ENCODE peak calls at places on chromosomes 7 and 10, in ten cellular contexts. B, L, A, J, F, G, P, Q, M and T are unnamed samples. For H3K4me1, the result is how much of the 10 kb centered on the place peaks cover.

GRCh38 chr10:132185601-132186487 is 904 bp upstream of the DPYSL4 start:
- DNase-seq in A (no peak), M (peak), Q (no peak), F (peak), B (no peak), P (peak), L (no peak), J (peak), G (peak), T (peak)

GRCh38 chr10:35331894-35332640 is 4.2 kb upstream of the CCNY start:
- DNase-seq in L (no peak), B (no peak), J (no peak), Q (no peak), M (no peak), A (peak), G (no peak), P (no peak), F (no peak), T (no peak)

GRCh38 chr10:59628456-59628855 is 81.2 kb downstream of the SLC16A9 start:
- DNase-seq in B (no peak), M (no peak), P (no peak), Q (no peak), F (no peak), J (no peak), L (no peak), A (no peak), G (no peak), T (no peak)

GRCh38 chr10:133183646-133184378 is 23.8 kb downstream of the KNDC1 start:
- DNase-seq in M (no peak), B (no peak), G (no peak), L (no peak), J (no peak), F (no peak), Q (no peak), P (no peak), A (no peak), T (no peak)

GRCh38 chr10:4801405-4801804 is 24.6 kb upstream of the AKR1E2 start:
- DNase-seq in P (no peak), F (no peak), L (no peak), Q (no peak), B (no peak), G (no peak), A (no peak), J (no peak), M (no peak), T (no peak)

GRCh38 chr10:60661627-60662026 is 116.7 kb upstream of the CDK1 start:
- DNase-seq in L (no peak), P (no peak), G (no peak), F (no peak), Q (no peak), J (no peak), M (no peak), A (no peak), B (no peak), T (no peak)

GRCh38 chr10:120945801-120946302 is 94.7 kb downstream of the WDR11 start:
- DNase-seq in P (no peak), G (no peak), B (no peak), Q (no peak), J (no peak), A (peak), M (peak), F (no peak), L (peak), T (peak)

GRCh38 chr10:21873198-21873597 is 130.3 kb downstream of the DNAJC1 start:
- DNase-seq in J (no peak), F (no peak), A (no peak), P (no peak), L (no peak), G (no peak), B (no peak), M (no peak), Q (no peak), T (no peak)

GRCh38 chr7:105107458-105107857 is 93.5 kb downstream of the KMT2E start:
- DNase-seq in A (no peak), G (no peak), L (no peak), P (no peak), J (no peak), Q (no peak), F (no peak), M (no peak), B (no peak), T (no peak)

GRCh38 chr10:76547352-76547972 is 1090.1 kb downstream of the KCNMA1 start:
- DNase-seq in L (peak), A (peak), F (peak), G (peak), J (peak), B (peak), Q (no peak), M (peak), P (peak), T (peak)
- H3K4me3 ChIP-seq in L (no peak), A (no peak), F (no peak), G (no peak), J (no peak), B (no peak), Q (no peak), M (no peak), P (no peak), T (no peak)

DNA sequence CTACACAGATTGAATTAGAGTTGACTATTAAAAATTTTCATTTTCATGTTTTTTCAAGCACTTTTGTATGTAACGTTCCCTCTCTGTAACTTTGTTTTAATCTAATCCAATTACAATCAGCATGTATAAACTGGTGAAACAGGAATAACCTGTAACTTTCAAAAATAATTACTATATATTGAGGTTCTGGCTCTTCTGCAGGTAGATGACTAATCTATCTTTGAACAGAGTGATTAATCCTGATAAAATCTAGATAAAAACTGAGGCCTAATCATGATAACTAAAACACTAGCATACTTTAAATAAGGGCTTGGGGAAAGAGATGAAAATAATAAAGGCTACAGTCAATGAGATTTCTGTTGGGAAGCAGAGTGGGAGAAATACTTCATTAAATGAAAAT is 101.6 kb upstream of the KCND2 start:
- DNase-seq in M (no peak), P (no peak), Q (no peak), J (no peak), G (no peak), F (no peak), L (no peak), B (no peak), A (no peak), T (no peak)
- H3K4me1 ChIP-seq in M (under half), P (under half), Q (under half), J (under half), G (under half), F (under half), L (under half), B (under half), A (under half), T (under half)

GRCh38 chr10:98047009-98047741 is 16.8 kb upstream of the CRTAC1 start:
- DNase-seq in Q (no peak), J (no peak), F (no peak), M (no peak), A (no peak), L (no peak), B (no peak), G (peak), P (no peak), T (peak)
- TF ChIP-seq CTCF in Q (no peak), J (no peak), F (no peak), M (no peak), A (no peak), L (no peak), B (no peak), G (no peak), P (no peak), T (no peak)

DNA sequence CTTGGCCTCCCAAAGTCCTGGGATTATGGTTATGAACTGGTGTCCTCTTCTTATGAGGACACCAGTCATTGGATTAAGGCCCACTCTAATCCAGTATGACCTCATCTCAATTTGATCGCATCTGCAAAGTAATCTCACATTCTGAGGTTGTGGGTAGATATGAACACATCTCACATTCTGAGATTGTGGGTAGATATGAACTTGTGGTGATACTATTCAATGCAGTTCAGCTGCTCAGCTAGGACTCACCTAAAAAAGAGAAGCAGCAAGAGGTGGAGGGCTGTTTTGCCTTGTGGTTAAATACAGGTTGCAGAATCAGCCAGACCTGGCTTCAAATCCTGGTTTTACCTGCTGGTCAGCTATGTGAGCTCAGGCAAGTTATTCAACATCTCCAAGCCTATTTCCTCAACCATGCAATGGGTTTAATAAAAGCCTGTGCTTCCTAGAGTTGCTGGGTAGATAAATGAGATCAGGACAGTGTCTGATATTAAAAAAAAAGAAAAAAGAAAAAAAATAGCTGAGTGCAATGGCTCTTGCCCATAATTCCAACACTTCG is 8.5 kb upstream of the BAG3 start:
- DNase-seq in Q (no peak), M (no peak), F (no peak), J (no peak), L (no peak), B (no peak), A (no peak), P (no peak), G (no peak), T (no peak)
- H3K4me3 ChIP-seq in Q (no peak), M (no peak), F (no peak), J (no peak), L (no peak), B (no peak), A (no peak), P (no peak), G (no peak), T (no peak)

DNA sequence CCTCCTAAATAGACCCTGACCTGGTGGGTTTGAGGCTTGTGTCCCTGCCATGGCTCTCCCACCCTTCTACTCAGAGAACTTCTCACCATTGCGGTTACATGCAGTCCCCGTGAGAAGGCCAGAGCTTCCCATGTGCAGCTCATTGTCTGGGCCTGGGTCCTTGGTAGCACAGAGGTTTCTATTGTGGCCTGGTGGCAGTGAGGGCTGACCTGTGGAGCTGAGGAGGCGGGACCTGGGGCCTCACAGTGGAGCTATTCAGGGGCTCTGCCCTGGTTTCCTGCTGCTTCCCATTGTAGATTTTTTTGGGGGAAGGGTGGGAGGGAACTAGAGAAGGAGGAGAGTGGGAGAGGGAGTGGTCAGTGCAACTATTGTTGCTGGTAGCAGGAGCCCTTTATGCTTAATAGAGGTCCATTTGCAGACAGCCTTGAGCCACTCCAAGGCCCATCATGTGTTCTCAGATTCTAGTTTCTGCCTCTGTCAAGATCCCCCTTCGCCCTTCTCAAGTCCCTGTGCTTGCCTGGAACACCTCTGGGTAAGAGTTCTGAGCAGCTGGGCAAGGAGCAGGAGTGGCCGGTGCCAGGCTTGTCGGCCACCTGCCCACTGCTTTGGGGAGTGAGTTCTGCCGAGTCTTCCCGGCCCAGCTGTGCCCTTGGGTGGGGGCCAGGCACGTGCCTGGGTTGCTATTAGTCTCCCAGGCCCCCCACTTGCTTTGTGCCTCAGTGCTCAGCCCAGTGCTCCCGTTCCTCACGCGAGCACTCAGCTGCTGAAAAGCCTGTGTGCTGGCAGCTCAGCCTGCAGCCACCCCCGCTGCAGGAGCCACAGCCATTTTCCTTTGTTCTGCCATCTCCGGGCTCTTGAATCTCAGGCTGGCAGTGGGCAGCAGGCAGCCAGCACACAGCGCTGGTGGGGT is 10.7 kb downstream of the TSPAN14 start:
- DNase-seq in M (no peak), L (no peak), P (peak), J (no peak), B (peak), A (peak), Q (no peak), F (peak), G (peak), T (peak)
- H3K4me1 ChIP-seq in M (half or more), L (half or more), P (half or more), J (half or more), B (half or more), A (half or more), Q (half or more), F (half or more), G (half or more), T (half or more)

GRCh38 chr10:25743832-25744231 is 190.2 kb upstream of the MYO3A start:
- DNase-seq in A (no peak), L (no peak), F (no peak), M (no peak), P (no peak), Q (no peak), B (no peak), J (no peak), G (no peak), T (no peak)
- TF ChIP-seq CTCF in A (no peak), L (no peak), F (no peak), M (no peak), P (no peak), Q (no peak), B (no peak), J (no peak), G (no peak), T (no peak)

GRCh38 chr7:27188666-27189559 is 3.9 kb upstream of the HOXA11 start:
- DNase-seq in F (peak), M (peak), Q (no peak), J (peak), B (no peak), L (no peak), G (no peak), A (no peak), P (no peak), T (no peak)
- H3K4me3 ChIP-seq in F (peak), M (peak), Q (peak), J (no peak), B (no peak), L (peak), G (peak), A (no peak), P (peak), T (no peak)